ENCODE peak calls at places on chromosomes 13 and 19, in seven cellular contexts. One of them, this sample, is unnamed.

GRCh38 chr19:29532956-29533355 is 7.2 kb downstream of the VSTM2B start:
- DNase-seq in body of pancreas: no peak
- DNase-seq in esophagus squamous epithelium: no peak
- DNase-seq in left ventricle myocardium inferior: no peak
- DNase-seq in mucosa of descending colon: no peak
- DNase-seq in CD4-positive, alpha-beta T cell: no peak
- DNase-seq in neural crest cell: no peak
- DNase-seq in this sample: no peak

GRCh38 chr19:4606921-4607678 is 32.2 kb upstream of the TNFAIP8L1 start:
- DNase-seq in body of pancreas: peak; percentile 76
- DNase-seq in esophagus squamous epithelium: no peak
- DNase-seq in left ventricle myocardium inferior: peak; percentile 67
- DNase-seq in mucosa of descending colon: no peak
- DNase-seq in CD4-positive, alpha-beta T cell: no peak
- DNase-seq in neural crest cell: peak; percentile 64
- DNase-seq in this sample: peak; percentile 80

GRCh38 chr13:84844473-84844872 is 954.7 kb downstream of the SLITRK6 start:
- DNase-seq in body of pancreas: no peak
- DNase-seq in esophagus squamous epithelium: no peak
- DNase-seq in left ventricle myocardium inferior: no peak
- DNase-seq in mucosa of descending colon: no peak
- DNase-seq in CD4-positive, alpha-beta T cell: no peak
- DNase-seq in neural crest cell: no peak
- DNase-seq in this sample: no peak

GRCh38 chr13:97165527-97166425 is 56.4 kb upstream of the MBNL2 start:
- DNase-seq in body of pancreas: peak; percentile 9
- DNase-seq in esophagus squamous epithelium: no peak
- DNase-seq in left ventricle myocardium inferior: no peak
- DNase-seq in mucosa of descending colon: no peak
- DNase-seq in CD4-positive, alpha-beta T cell: no peak
- DNase-seq in neural crest cell: no peak
- DNase-seq in this sample: no peak

GRCh38 chr13:76522083-76522755 is 364.0 kb downstream of the KCTD12 start:
- DNase-seq in body of pancreas: no peak
- DNase-seq in esophagus squamous epithelium: no peak
- DNase-seq in left ventricle myocardium inferior: no peak
- DNase-seq in mucosa of descending colon: no peak
- DNase-seq in CD4-positive, alpha-beta T cell: no peak
- DNase-seq in neural crest cell: no peak
- DNase-seq in this sample: no peak

GRCh38 chr19:28168557-28168956 is 1044.4 kb downstream of the UQCRFS1 start:
- DNase-seq in body of pancreas: no peak
- DNase-seq in esophagus squamous epithelium: no peak
- DNase-seq in left ventricle myocardium inferior: no peak
- DNase-seq in mucosa of descending colon: no peak
- DNase-seq in CD4-positive, alpha-beta T cell: no peak
- DNase-seq in neural crest cell: no peak
- DNase-seq in this sample: no peak

GRCh38 chr19:36136975-36137686 is 2.7 kb upstream of the CAPNS1 start:
- DNase-seq in body of pancreas: peak; percentile 76
- DNase-seq in esophagus squamous epithelium: no peak
- DNase-seq in left ventricle myocardium inferior: peak; percentile 40
- DNase-seq in mucosa of descending colon: peak; percentile 73
- DNase-seq in CD4-positive, alpha-beta T cell: no peak
- DNase-seq in neural crest cell: no peak
- DNase-seq in this sample: no peak

GRCh38 chr13:47897411-47898050 is 103.5 kb downstream of the SUCLA2 start:
- DNase-seq in body of pancreas: no peak
- DNase-seq in esophagus squamous epithelium: no peak
- DNase-seq in left ventricle myocardium inferior: no peak
- DNase-seq in mucosa of descending colon: no peak
- DNase-seq in CD4-positive, alpha-beta T cell: no peak
- DNase-seq in neural crest cell: no peak
- DNase-seq in this sample: no peak

GRCh38 chr13:91207261-91207660 is 140.2 kb upstream of the MIR17HG start:
- DNase-seq in body of pancreas: no peak
- DNase-seq in esophagus squamous epithelium: no peak
- DNase-seq in left ventricle myocardium inferior: no peak
- DNase-seq in mucosa of descending colon: no peak
- DNase-seq in CD4-positive, alpha-beta T cell: no peak
- DNase-seq in neural crest cell: no peak
- DNase-seq in this sample: no peak

GRCh38 chr19:18156841-18157464 is 4.0 kb downstream of the PIK3R2 start:
- DNase-seq in body of pancreas: peak; percentile 96
- DNase-seq in esophagus squamous epithelium: no peak
- DNase-seq in left ventricle myocardium inferior: peak; percentile 86
- DNase-seq in mucosa of descending colon: peak; percentile 96
- DNase-seq in CD4-positive, alpha-beta T cell: no peak
- DNase-seq in neural crest cell: no peak
- DNase-seq in this sample: no peak

GRCh38 chr19:16429066-16429758 is 42.6 kb downstream of the EPS15L1 start:
- DNase-seq in body of pancreas: peak; percentile 62
- DNase-seq in esophagus squamous epithelium: no peak
- DNase-seq in left ventricle myocardium inferior: peak; percentile 80
- DNase-seq in mucosa of descending colon: no peak
- DNase-seq in CD4-positive, alpha-beta T cell: no peak
- DNase-seq in neural crest cell: no peak
- DNase-seq in this sample: no peak

GRCh38 chr13:113187263-113187669 is 21.2 kb downstream of the PCID2 start:
- DNase-seq in body of pancreas: no peak
- DNase-seq in esophagus squamous epithelium: peak; percentile 15
- DNase-seq in left ventricle myocardium inferior: peak; percentile 87
- DNase-seq in mucosa of descending colon: no peak
- DNase-seq in CD4-positive, alpha-beta T cell: no peak
- DNase-seq in neural crest cell: no peak
- DNase-seq in this sample: no peak
- TF ChIP-seq CTCF in body of pancreas: no peak
- TF ChIP-seq CTCF in esophagus squamous epithelium: no peak
- TF ChIP-seq CTCF in left ventricle myocardium inferior: peak; percentile 20
- TF ChIP-seq CTCF in mucosa of descending colon: no peak
- TF ChIP-seq CTCF in CD4-positive, alpha-beta T cell: no peak
- TF ChIP-seq CTCF in neural crest cell: no peak
- TF ChIP-seq CTCF in this sample: no peak

GRCh38 chr13:33466262-33466661 is 180.7 kb upstream of the STARD13 start:
- DNase-seq in body of pancreas: no peak
- DNase-seq in esophagus squamous epithelium: no peak
- DNase-seq in left ventricle myocardium inferior: no peak
- DNase-seq in mucosa of descending colon: no peak
- DNase-seq in CD4-positive, alpha-beta T cell: no peak
- DNase-seq in neural crest cell: no peak
- DNase-seq in this sample: no peak
- TF ChIP-seq CTCF in body of pancreas: no peak
- TF ChIP-seq CTCF in esophagus squamous epithelium: no peak
- TF ChIP-seq CTCF in left ventricle myocardium inferior: no peak
- TF ChIP-seq CTCF in mucosa of descending colon: no peak
- TF ChIP-seq CTCF in CD4-positive, alpha-beta T cell: no peak
- TF ChIP-seq CTCF in neural crest cell: peak; percentile 30
- TF ChIP-seq CTCF in this sample: no peak

GRCh38 chr19:10687518-10688288 is 13.5 kb upstream of the QTRT1 start:
- DNase-seq in body of pancreas: no peak
- DNase-seq in esophagus squamous epithelium: no peak
- DNase-seq in left ventricle myocardium inferior: no peak
- DNase-seq in mucosa of descending colon: no peak
- DNase-seq in CD4-positive, alpha-beta T cell: no peak
- DNase-seq in neural crest cell: no peak
- DNase-seq in this sample: no peak
- TF ChIP-seq CTCF in body of pancreas: no peak
- TF ChIP-seq CTCF in esophagus squamous epithelium: no peak
- TF ChIP-seq CTCF in left ventricle myocardium inferior: no peak
- TF ChIP-seq CTCF in mucosa of descending colon: no peak
- TF ChIP-seq CTCF in CD4-positive, alpha-beta T cell: no peak
- TF ChIP-seq CTCF in neural crest cell: no peak
- TF ChIP-seq CTCF in this sample: no peak

GRCh38 chr19:40668991-40669614 is 21.3 kb downstream of the NUMBL start:
- DNase-seq in body of pancreas: no peak
- DNase-seq in esophagus squamous epithelium: no peak
- DNase-seq in left ventricle myocardium inferior: no peak
- DNase-seq in mucosa of descending colon: no peak
- DNase-seq in CD4-positive, alpha-beta T cell: no peak
- DNase-seq in neural crest cell: no peak
- DNase-seq in this sample: no peak
- TF ChIP-seq CTCF in body of pancreas: no peak
- TF ChIP-seq CTCF in esophagus squamous epithelium: no peak
- TF ChIP-seq CTCF in left ventricle myocardium inferior: no peak
- TF ChIP-seq CTCF in mucosa of descending colon: no peak
- TF ChIP-seq CTCF in CD4-positive, alpha-beta T cell: no peak
- TF ChIP-seq CTCF in neural crest cell: no peak
- TF ChIP-seq CTCF in this sample: no peak

DNA sequence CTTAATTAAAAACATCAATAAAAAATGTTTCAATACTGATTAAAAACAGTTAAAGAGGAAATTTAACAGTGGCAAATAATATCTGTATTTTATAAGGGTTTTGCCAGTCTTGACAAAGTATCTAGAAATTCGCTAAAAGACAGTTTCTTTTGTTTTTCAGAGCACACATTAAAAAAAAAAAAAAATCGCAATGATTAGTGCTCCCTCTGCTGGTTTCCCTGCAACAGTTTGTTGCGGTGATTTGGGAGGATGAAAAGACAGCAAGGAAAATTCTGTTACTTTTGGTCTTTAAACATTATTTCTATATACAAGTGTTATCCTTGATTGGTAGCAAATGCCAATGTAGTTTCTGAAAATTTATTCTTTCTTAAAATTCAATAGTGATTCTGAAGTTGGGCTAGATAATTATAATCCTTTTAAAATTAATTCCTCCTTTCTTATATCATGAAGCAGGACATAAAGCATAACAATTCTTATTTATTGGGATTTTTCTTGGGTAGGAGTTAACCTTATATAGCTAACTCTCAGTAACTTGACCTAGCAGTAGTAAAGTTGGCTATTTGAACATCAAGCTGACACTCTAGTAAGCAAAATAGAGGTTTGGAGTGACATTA is 23.1 kb upstream of the SPRY2 start:
- DNase-seq in body of pancreas: no peak
- DNase-seq in esophagus squamous epithelium: no peak
- DNase-seq in left ventricle myocardium inferior: no peak
- DNase-seq in mucosa of descending colon: no peak
- DNase-seq in CD4-positive, alpha-beta T cell: no peak
- DNase-seq in neural crest cell: no peak
- DNase-seq in this sample: no peak
- TF ChIP-seq CTCF in body of pancreas: peak; percentile 82
- TF ChIP-seq CTCF in esophagus squamous epithelium: peak; percentile 54
- TF ChIP-seq CTCF in left ventricle myocardium inferior: peak; percentile 91
- TF ChIP-seq CTCF in mucosa of descending colon: peak; percentile 24
- TF ChIP-seq CTCF in CD4-positive, alpha-beta T cell: peak; percentile 67
- TF ChIP-seq CTCF in neural crest cell: peak; percentile 90
- TF ChIP-seq CTCF in this sample: peak; percentile 81

DNA sequence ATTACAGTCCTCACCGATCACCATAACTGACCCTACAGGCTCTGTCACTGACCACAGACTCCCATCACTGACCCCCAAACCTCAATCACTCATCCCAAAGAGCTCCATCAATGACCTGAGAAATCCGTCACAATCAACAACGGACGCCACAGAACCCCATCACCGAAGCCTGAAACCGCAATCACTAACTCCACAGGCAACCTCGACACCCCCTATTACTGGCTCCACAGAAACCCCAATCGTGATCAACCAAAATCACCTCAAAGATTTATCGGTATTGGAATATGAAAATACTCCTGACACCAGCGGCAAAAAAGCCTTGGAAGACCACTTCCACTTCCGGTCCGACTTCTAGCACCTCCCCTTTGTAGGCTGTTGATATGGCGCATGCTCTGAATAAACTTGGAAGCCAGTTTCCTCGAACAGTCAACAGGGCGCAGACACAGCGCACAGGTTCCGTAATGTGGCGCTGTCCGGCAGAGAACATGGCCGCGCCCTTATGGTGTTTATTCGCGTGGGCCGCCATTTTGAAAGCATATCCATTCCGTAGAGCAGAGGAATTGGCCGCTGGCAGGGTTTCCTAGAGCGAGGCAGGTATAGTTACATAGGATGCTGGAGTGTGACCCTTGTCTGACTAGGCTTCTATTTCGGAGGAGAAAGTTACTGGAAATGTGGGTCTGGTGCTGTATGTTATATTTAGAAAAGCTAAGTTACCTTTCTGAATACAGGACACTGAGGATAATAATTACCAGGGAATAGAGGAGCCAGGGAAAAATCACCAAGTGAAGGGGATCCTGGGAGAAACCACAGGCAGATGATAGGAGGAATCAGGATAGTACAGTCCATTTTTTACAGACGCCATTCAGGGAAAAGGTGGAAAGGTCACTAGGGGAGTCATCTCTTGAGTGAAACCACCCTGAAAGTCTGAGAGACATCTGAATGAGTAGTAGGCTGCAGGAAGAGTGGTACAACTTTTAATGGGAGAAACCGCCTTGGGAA is at the start of gene ZNF585A:
- DNase-seq in body of pancreas: peak; percentile 97
- DNase-seq in esophagus squamous epithelium: peak; percentile 80
- DNase-seq in left ventricle myocardium inferior: peak; percentile 89
- DNase-seq in mucosa of descending colon: peak; percentile 91
- DNase-seq in CD4-positive, alpha-beta T cell: peak; percentile 89
- DNase-seq in neural crest cell: peak; percentile 82
- DNase-seq in this sample: peak; percentile 36
- TF ChIP-seq CTCF in body of pancreas: no peak
- TF ChIP-seq CTCF in esophagus squamous epithelium: peak; percentile 3
- TF ChIP-seq CTCF in left ventricle myocardium inferior: peak; percentile 47
- TF ChIP-seq CTCF in mucosa of descending colon: peak; percentile 38
- TF ChIP-seq CTCF in CD4-positive, alpha-beta T cell: no peak
- TF ChIP-seq CTCF in neural crest cell: peak; percentile 28
- TF ChIP-seq CTCF in this sample: no peak

This sample was measured in D721Med.